ENCODE peak calls at places on chromosomes 12 and 14, in nine cellular contexts. F is GM20000; W is A172; J is stimulated activated CD4-positive, alpha-beta T cell treated with anti-CD3 and anti-CD28 coated beads, Interleukin-4, amount 100 ng/mL, for 48 hours; S is BE2C; Y is AG09319; G is NCI-H187; H is HT-29; Z is HS-27A. X is an unnamed sample.

GRCh38 chr12:2641209-2641608 is 153.6 kb upstream of the FKBP4 start:
- DNase-seq in J (no peak), H (peak), S (no peak), W (peak), G (no peak), F (no peak), Z (peak), Y (no peak), X (no peak)

GRCh38 chr12:41981758-41982157 is 162.9 kb downstream of the GXYLT1 start:
- DNase-seq in S (no peak), W (no peak), Y (no peak), G (no peak), F (no peak), Z (peak), H (no peak), J (no peak), X (no peak)

GRCh38 chr14:99549684-99550083 is 54.3 kb downstream of the CCDC85C start:
- DNase-seq in J (no peak), Y (no peak), W (no peak), G (no peak), S (no peak), Z (no peak), H (no peak), F (no peak), X (no peak)

GRCh38 chr12:75825686-75826085 is 205.9 kb downstream of the PHLDA1 start:
- DNase-seq in S (no peak), F (no peak), W (peak), H (peak), G (no peak), Y (peak), J (no peak), Z (peak), X (no peak)

GRCh38 chr14:104600141-104600643 is 4.4 kb downstream of the TMEM179 start:
- DNase-seq in H (no peak), Y (no peak), J (no peak), Z (no peak), F (no peak), W (peak), S (peak), G (no peak), X (no peak)

GRCh38 chr14:52021971-52022600 is 32.7 kb downstream of the RTRAF start:
- DNase-seq in W (no peak), S (no peak), Y (no peak), J (no peak), F (peak), G (no peak), H (no peak), Z (no peak), X (no peak)

GRCh38 chr12:132355742-132356681 is 26.6 kb upstream of the GALNT9 start:
- DNase-seq in F (no peak), G (no peak), Y (no peak), J (no peak), W (no peak), S (no peak), Z (no peak), H (no peak), X (no peak)

GRCh38 chr12:43737646-43738045 is 20.9 kb downstream of the PUS7L start:
- DNase-seq in G (no peak), J (no peak), Z (no peak), F (no peak), Y (no peak), W (peak), S (no peak), H (no peak), X (no peak)

GRCh38 chr12:57896437-57897201 is 44.7 kb upstream of the ATP23 start:
- DNase-seq in H (peak), G (peak), W (no peak), S (peak), J (no peak), F (no peak), Y (no peak), Z (no peak), X (no peak)

GRCh38 chr12:94590428-94590827 is 59.9 kb downstream of the TMCC3 start:
- DNase-seq in G (no peak), S (peak), H (no peak), Y (no peak), J (no peak), W (no peak), F (no peak), Z (no peak), X (no peak)

GRCh38 chr12:43407816-43408645 is 144.0 kb downstream of the ADAMTS20 start:
- DNase-seq in W (no peak), H (no peak), F (peak), S (no peak), Y (no peak), Z (peak), J (no peak), G (no peak), X (no peak)

GRCh38 chr12:70443274-70443673 is 77.2 kb downstream of the KCNMB4 start:
- DNase-seq in S (no peak), H (no peak), G (no peak), F (no peak), Z (peak), J (no peak), W (peak), Y (no peak), X (no peak)

GRCh38 chr12:72313757-72314270 is 41.6 kb downstream of the TRHDE start:
- DNase-seq in J (no peak), Y (no peak), G (no peak), S (no peak), F (no peak), W (no peak), H (no peak), Z (no peak), X (no peak)

GRCh38 chr14:62691613-62692489 is 353.4 kb downstream of the KCNH5 start:
- DNase-seq in S (no peak), J (no peak), W (peak), F (no peak), G (no peak), Z (no peak), H (peak), Y (peak), X (no peak)

GRCh38 chr14:77303417-77304156 is 17.1 kb downstream of the POMT2 start:
- DNase-seq in J (peak), G (no peak), S (no peak), F (no peak), W (peak), H (peak), Y (peak), Z (no peak), X (no peak)

GRCh38 chr12:25187781-25188180 is 7.2 kb downstream of the DNAI7 start:
- DNase-seq in H (no peak), J (no peak), W (peak), Y (peak), S (no peak), F (no peak), Z (peak), G (no peak), X (no peak)

GRCh38 chr12:44053550-44054243 is 217.8 kb downstream of the TMEM117 start:
- DNase-seq in G (no peak), J (no peak), S (no peak), W (peak), Y (no peak), F (no peak), Z (peak), H (no peak), X (no peak)

GRCh38 chr12:113070117-113070906 is 13.8 kb downstream of the DTX1 start:
- DNase-seq in H (no peak), G (no peak), Y (no peak), Z (no peak), J (peak), W (no peak), S (no peak), F (peak), X (no peak)

GRCh38 chr14:80507292-80507869 is 296.1 kb upstream of the DIO2 start:
- DNase-seq in H (no peak), G (no peak), Z (no peak), S (no peak), W (no peak), J (no peak), Y (no peak), F (no peak), X (no peak)

GRCh38 chr14:88829188-88829587 is 4.7 kb downstream of the TTC8 start:
- DNase-seq in S (no peak), Z (no peak), H (no peak), J (no peak), Y (no peak), G (no peak), W (no peak), F (no peak), X (no peak)

GRCh38 chr12:24605916-24606315 is 343.0 kb downstream of the BCAT1 start:
- DNase-seq in Z (no peak), G (no peak), H (no peak), S (no peak), F (no peak), J (no peak), Y (no peak), W (no peak), X (no peak)

GRCh38 chr14:102181187-102181586 is 41.5 kb downstream of the WDR20 start:
- DNase-seq in G (no peak), F (no peak), Z (no peak), H (no peak), W (no peak), J (no peak), Y (no peak), S (no peak), X (no peak)

GRCh38 chr12:6829532-6830220 is 1.5 kb downstream of the P3H3 start:
- DNase-seq in G (no peak), H (no peak), F (no peak), S (peak), J (no peak), Z (peak), W (no peak), Y (no peak), X (no peak)

GRCh38 chr12:510071-510825 is 50.5 kb downstream of the B4GALNT3 start:
- DNase-seq in F (no peak), Z (no peak), H (peak), G (peak), J (no peak), W (peak), Y (no peak), S (no peak), X (no peak)

GRCh38 chr14:96592591-96593388 is 90.6 kb downstream of the PAPOLA start:
- DNase-seq in Z (no peak), G (no peak), H (no peak), W (no peak), F (peak), Y (no peak), S (peak), J (peak), X (no peak)

GRCh38 chr14:93239869-93240677 is 33.0 kb downstream of the UBR7 start:
- DNase-seq in S (no peak), Z (peak), G (no peak), H (peak), J (no peak), W (peak), Y (no peak), F (no peak), X (no peak)

GRCh38 chr14:87888136-87888999 is 104.6 kb downstream of the GALC start:
- DNase-seq in H (peak), W (no peak), S (peak), F (peak), Z (peak), G (peak), Y (no peak), J (peak), X (no peak)

GRCh38 chr14:21278632-21279031 is 1.3 kb upstream of the RPGRIP1 start:
- DNase-seq in Y (no peak), S (no peak), J (no peak), G (no peak), H (no peak), W (no peak), Z (no peak), F (no peak), X (no peak)

GRCh38 chr12:55847603-55848329 is 5.0 kb upstream of the MMP19 start:
- DNase-seq in G (no peak), H (no peak), J (peak), W (peak), Z (peak), Y (peak), F (no peak), S (peak), X (no peak)

GRCh38 chr12:1533205-1533601 is 61.2 kb downstream of the FBXL14 start:
- DNase-seq in F (peak), Y (no peak), S (no peak), Z (no peak), J (no peak), G (no peak), H (no peak), W (no peak), X (no peak)

GRCh38 chr12:75447695-75448393 is 32.7 kb upstream of the GLIPR1 start:
- DNase-seq in Z (no peak), J (no peak), H (no peak), W (no peak), G (no peak), Y (no peak), F (no peak), S (no peak), X (no peak)

GRCh38 chr14:50362791-50363733 is 33.6 kb downstream of the CDKL1 start:
- DNase-seq in S (no peak), Y (no peak), F (peak), Z (no peak), J (no peak), H (no peak), W (no peak), G (no peak), X (no peak)

GRCh38 chr12:93361159-93361919 is 16.4 kb upstream of the NUDT4 start:
- DNase-seq in S (no peak), F (no peak), H (no peak), Z (no peak), Y (no peak), W (peak), J (no peak), G (no peak), X (no peak)

GRCh38 chr12:57340104-57340503 is 89.1 kb upstream of the STAC3 start:
- DNase-seq in Y (no peak), F (no peak), Z (no peak), J (no peak), G (no peak), S (no peak), W (peak), H (no peak), X (peak)

GRCh38 chr14:37826869-37827268 is 231.4 kb downstream of the TTC6 start:
- DNase-seq in Y (no peak), G (no peak), W (no peak), H (no peak), S (no peak), F (no peak), Z (no peak), J (no peak), X (no peak)

GRCh38 chr12:60819794-60820193 is 1224.0 kb downstream of the SLC16A7 start:
- DNase-seq in J (no peak), Z (no peak), G (no peak), S (no peak), Y (no peak), F (no peak), W (no peak), H (no peak), X (no peak)

X was measured in SK-N-MC.